ENCODE peak calls at places on chromosome 7, in nine cellular contexts. D, A, S, F, T, Q, B, P and C are unnamed samples.

GRCh38 chr7:158074896-158075632 is 512.6 kb downstream of the PTPRN2 start:
- DNase-seq in D (no peak), A (no peak), S (no peak), F (no peak), T (no peak), Q (no peak), B (no peak), P (no peak), C (no peak)

GRCh38 chr7:80622531-80622930 is 15.9 kb upstream of the CD36 start:
- DNase-seq in D (peak), A (no peak), S (no peak), F (peak), T (no peak), Q (peak), B (no peak), P (no peak), C (no peak)

GRCh38 chr7:100655908-100656674 is at the start of gene ACTL6B:
- DNase-seq in D (no peak), A (no peak), S (peak), F (peak), T (no peak), Q (no peak), B (no peak), P (peak), C (no peak)

GRCh38 chr7:100565133-100565571 is 8.5 kb downstream of the SAP25 start:
- DNase-seq in D (no peak), A (no peak), S (no peak), F (no peak), T (no peak), Q (no peak), B (no peak), P (no peak), C (no peak)

GRCh38 chr7:55558962-55559920 is 13.1 kb downstream of the VOPP1 start:
- DNase-seq in D (no peak), A (no peak), S (no peak), F (no peak), T (no peak), Q (no peak), B (no peak), P (no peak), C (no peak)

GRCh38 chr7:11192506-11192905 is 218.8 kb downstream of the PHF14 start:
- DNase-seq in D (peak), A (no peak), S (no peak), F (peak), T (no peak), Q (peak), B (no peak), P (no peak), C (peak)

GRCh38 chr7:106598663-106599342 is 62.2 kb downstream of the CCDC71L start:
- DNase-seq in D (peak), A (no peak), S (peak), F (peak), T (peak), Q (peak), B (peak), P (peak), C (no peak)

GRCh38 chr7:102469351-102469971 is 4.7 kb downstream of the LRWD1 start:
- DNase-seq in D (no peak), A (no peak), S (no peak), F (no peak), T (no peak), Q (no peak), B (peak), P (no peak), C (no peak)

GRCh38 chr7:18548569-18548968 is 53.0 kb downstream of the HDAC9 start:
- DNase-seq in D (no peak), A (no peak), S (no peak), F (no peak), T (no peak), Q (no peak), B (no peak), P (no peak), C (no peak)

GRCh38 chr7:112419543-112420130 is 30.6 kb upstream of the IFRD1 start:
- DNase-seq in D (no peak), A (no peak), S (no peak), F (no peak), T (no peak), Q (no peak), B (no peak), P (no peak), C (no peak)

GRCh38 chr7:4882742-4883351 is 669 bp downstream of the RADIL start:
- DNase-seq in D (no peak), A (peak), S (no peak), F (no peak), T (no peak), Q (no peak), B (no peak), P (no peak), C (no peak)

GRCh38 chr7:37952240-37952639 is 31.8 kb downstream of the EPDR1 start:
- DNase-seq in D (no peak), A (no peak), S (no peak), F (no peak), T (no peak), Q (no peak), B (no peak), P (no peak), C (no peak)

GRCh38 chr7:140281960-140282359 is 105.2 kb upstream of the KDM7A start:
- DNase-seq in D (no peak), A (no peak), S (no peak), F (no peak), T (no peak), Q (no peak), B (no peak), P (no peak), C (no peak)

GRCh38 chr7:749121-749520 is 22.0 kb upstream of the PRKAR1B start:
- DNase-seq in D (no peak), A (peak), S (no peak), F (peak), T (no peak), Q (no peak), B (no peak), P (no peak), C (no peak)

GRCh38 chr7:36155811-36156361 is 2.8 kb downstream of the EEPD1 start:
- DNase-seq in D (peak), A (no peak), S (peak), F (peak), T (peak), Q (no peak), B (peak), P (no peak), C (no peak)

GRCh38 chr7:106982415-106982814 is 62.1 kb upstream of the PRKAR2B start:
- DNase-seq in D (no peak), A (no peak), S (no peak), F (no peak), T (no peak), Q (no peak), B (no peak), P (no peak), C (no peak)

GRCh38 chr7:32072397-32072796 is 2.2 kb upstream of the PDE1C start:
- DNase-seq in D (no peak), A (no peak), S (no peak), F (no peak), T (no peak), Q (no peak), B (no peak), P (no peak), C (no peak)
- TF ChIP-seq CTCF in D (no peak), A (no peak), S (no peak), F (peak), T (no peak), Q (peak), B (no peak), P (peak), C (no peak)

GRCh38 chr7:2688409-2689342 is 674 bp downstream of the AMZ1 start:
- DNase-seq in D (peak), A (no peak), S (no peak), F (no peak), T (no peak), Q (no peak), B (no peak), P (no peak), C (no peak)
- TF ChIP-seq CTCF in D (no peak), A (no peak), S (no peak), F (no peak), T (no peak), Q (no peak), B (no peak), P (no peak), C (no peak)

GRCh38 chr7:146090023-146090645 is 26.5 kb upstream of the CNTNAP2 start:
- DNase-seq in D (no peak), A (no peak), S (no peak), F (peak), T (peak), Q (no peak), B (no peak), P (no peak), C (no peak)
- TF ChIP-seq CTCF in D (peak), A (no peak), S (no peak), F (peak), T (peak), Q (peak), B (peak), P (peak), C (peak)

DNA sequence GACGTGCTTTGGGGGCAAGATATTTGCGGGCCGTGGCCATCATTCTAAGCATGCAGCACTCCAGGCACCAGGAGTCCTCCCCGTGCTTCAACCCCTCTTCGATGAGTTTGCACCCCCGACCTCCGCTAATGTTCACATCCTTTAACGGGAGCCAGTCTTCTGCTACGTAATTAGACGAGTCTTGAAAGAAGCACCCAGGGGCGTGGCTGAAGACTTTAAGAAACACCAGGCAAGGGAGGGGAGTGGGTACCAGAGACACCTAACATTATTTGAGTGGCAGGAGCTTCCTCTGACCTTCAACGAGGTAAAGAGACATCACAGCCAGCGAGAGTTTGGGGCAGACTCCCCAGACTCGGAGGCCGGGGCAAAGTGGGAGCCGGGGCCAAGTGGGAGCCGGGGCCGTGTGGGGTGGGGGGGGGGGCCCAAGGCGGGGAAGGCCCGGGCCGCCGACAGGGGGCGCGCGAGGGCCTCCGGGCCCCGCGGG is 31.1 kb upstream of the TOMM7 start:
- DNase-seq in D (peak), A (no peak), S (no peak), F (no peak), T (peak), Q (no peak), B (peak), P (no peak), C (no peak)
- TF ChIP-seq CTCF in D (no peak), A (no peak), S (no peak), F (peak), T (no peak), Q (no peak), B (no peak), P (no peak), C (peak)

DNA sequence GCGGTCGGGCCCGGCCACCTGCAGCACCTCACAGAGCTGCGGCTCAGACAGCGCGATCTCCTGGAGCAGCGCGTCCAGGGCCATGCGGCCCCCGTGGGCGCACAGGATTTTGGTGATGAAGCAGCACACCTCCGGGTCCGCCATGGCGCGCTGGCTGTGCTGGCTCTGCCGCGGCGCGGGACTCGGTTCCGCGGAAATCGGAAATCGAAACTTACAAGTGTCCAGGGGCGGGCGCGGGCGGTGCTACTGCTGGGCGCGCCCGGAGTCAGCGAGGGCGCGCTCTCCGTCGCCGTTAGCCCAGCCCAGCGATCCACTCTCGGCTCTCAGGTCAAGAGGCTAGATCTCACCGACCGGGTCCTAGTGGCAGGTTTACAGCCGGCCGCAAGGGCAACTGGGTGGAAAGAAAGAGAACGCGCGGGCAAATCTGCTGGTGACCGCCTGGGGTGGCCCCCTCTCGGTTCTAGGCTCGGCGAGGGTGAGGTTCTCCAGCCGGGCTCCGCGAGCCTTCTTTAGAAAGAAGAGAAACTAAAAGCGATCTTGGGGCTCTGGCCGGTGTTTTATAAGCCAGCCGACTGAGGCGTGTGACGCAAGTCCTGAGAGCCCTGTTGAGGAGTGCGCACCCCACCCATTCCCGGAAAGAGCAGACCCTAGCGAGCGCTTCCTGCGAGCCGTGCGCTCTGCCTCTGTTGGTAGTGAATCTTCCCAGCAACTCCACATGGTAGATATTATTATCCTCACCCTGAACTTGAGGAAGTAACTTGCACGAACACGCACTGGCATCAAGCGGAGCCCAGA is at the start of gene ZC3HAV1:
- DNase-seq in D (peak), A (peak), S (peak), F (peak), T (peak), Q (peak), B (peak), P (peak), C (peak)
- TF ChIP-seq CTCF in D (no peak), A (no peak), S (no peak), F (no peak), T (no peak), Q (peak), B (no peak), P (peak), C (no peak)

GRCh38 chr7:151342102-151342646 is 562 bp downstream of the NUB1 start:
- DNase-seq in D (no peak), A (no peak), S (no peak), F (peak), T (peak), Q (no peak), B (no peak), P (no peak), C (no peak)

GRCh38 chr7:151342811-151343210 is 1.2 kb downstream of the NUB1 start:
- DNase-seq in D (no peak), A (no peak), S (no peak), F (no peak), T (peak), Q (no peak), B (no peak), P (no peak), C (no peak)

GRCh38 chr7:151339651-151340377 is 1.8 kb upstream of the NUB1 start:
- DNase-seq in D (no peak), A (no peak), S (no peak), F (no peak), T (no peak), Q (no peak), B (no peak), P (no peak), C (no peak)

GRCh38 chr7:151341357-151342101 is at the start of gene NUB1:
- DNase-seq in D (peak), A (peak), S (peak), F (peak), T (peak), Q (peak), B (peak), P (peak), C (peak)

DNA sequence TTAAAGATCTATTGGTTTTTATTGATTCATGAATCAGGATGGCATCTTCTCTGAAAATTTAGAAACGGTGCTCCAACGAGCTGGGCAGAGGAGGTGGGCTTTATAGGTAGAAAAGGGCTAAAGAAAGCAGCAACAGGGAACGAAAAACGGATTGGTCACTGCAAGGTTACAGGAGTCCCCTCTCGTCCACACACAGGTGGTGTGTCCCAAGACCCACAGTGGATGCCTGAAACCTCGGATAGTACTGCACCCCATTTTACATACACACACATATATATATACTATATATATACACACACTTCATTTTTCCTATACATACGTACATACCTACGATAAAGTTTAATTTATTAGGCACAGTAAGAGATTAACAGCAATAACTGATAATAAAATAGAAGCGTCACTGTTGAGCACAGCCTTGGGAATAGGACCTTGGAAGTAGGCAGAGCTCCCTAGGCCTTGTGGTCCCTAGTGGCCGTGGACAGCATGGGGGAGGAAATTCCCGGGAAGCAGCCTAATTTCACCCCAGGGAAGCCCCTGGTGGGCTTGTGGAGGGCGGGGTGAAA is 737 bp upstream of the NUB1 start:
- DNase-seq in D (no peak), A (no peak), S (no peak), F (no peak), T (no peak), Q (no peak), B (no peak), P (no peak), C (no peak)
- TF ChIP-seq CTCF in D (no peak), A (no peak), S (no peak), F (no peak), T (no peak), Q (no peak), B (no peak), P (no peak), C (no peak)

GRCh38 chr7:118110178-118110577 is 73.8 kb upstream of the LSM8 start:
- DNase-seq in D (no peak), A (no peak), S (no peak), F (no peak), T (no peak), Q (no peak), B (no peak), P (no peak), C (no peak)

GRCh38 chr7:118109607-118110006 is 74.4 kb upstream of the LSM8 start:
- DNase-seq in D (no peak), A (no peak), S (no peak), F (no peak), T (no peak), Q (no peak), B (no peak), P (no peak), C (no peak)

DNA sequence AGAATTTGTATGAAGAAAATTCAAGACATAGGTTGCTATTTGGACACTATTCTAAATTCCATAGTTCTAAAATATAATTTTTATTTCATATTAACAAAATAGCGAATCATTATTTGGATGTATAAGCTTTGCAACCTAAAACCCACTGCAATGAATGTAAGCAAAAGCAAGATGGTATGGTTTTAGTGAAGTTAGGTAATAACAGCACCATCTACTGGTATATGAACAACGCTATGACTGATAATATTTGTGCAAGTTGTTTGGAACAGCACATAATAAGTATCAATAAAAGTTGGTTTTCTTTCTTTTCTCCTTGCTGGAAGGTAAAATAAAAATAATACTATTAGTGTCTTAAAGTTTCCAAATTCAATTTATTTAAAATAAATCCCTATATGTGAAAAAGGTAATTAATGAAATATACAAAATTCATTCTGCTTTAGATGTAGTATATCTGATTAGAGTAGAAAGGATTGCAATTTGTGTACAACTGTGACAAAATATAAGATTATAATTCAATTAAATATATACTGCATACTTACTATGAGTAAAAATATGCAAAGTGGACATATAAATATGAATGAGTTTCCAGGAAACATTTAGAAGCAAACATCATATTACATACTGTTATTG is 79.0 kb upstream of the LSM8 start:
- DNase-seq in D (peak), A (no peak), S (no peak), F (peak), T (peak), Q (no peak), B (no peak), P (no peak), C (no peak)
- TF ChIP-seq CTCF in D (peak), A (no peak), S (no peak), F (peak), T (peak), Q (peak), B (peak), P (peak), C (peak)

GRCh38 chr7:27516415-27516814 is 146.3 kb downstream of the HIBADH start:
- DNase-seq in D (no peak), A (no peak), S (no peak), F (no peak), T (no peak), Q (no peak), B (no peak), P (no peak), C (no peak)
- TF ChIP-seq CTCF in D (no peak), A (no peak), S (no peak), F (no peak), T (no peak), Q (no peak), B (no peak), P (no peak), C (no peak)